ENCODE peak calls at places on chromosomes 6 and 20, in ten cellular contexts. Y, I, P, X, N, Z, J, K, H and B are unnamed samples.

GRCh38 chr20:3797592-3798404 is 1.7 kb downstream of the CDC25B start:
- DNase-seq in Y (peak; percentile 57), I (no peak), P (no peak), X (no peak), N (no peak), Z (no peak), J (peak; percentile 85), K (no peak), H (no peak), B (no peak)

GRCh38 chr20:47118201-47118600 is 223.6 kb downstream of the EYA2 start:
- DNase-seq in Y (no peak), I (no peak), P (no peak), X (no peak), N (peak; percentile 32), Z (no peak), J (no peak), K (no peak), H (no peak), B (no peak)

GRCh38 chr6:7468382-7469081 is 72.9 kb upstream of the DSP start:
- DNase-seq in Y (peak; percentile 93), I (peak; percentile 28), P (no peak), X (no peak), N (no peak), Z (peak; percentile 21), J (no peak), K (no peak), H (peak; percentile 18), B (no peak)

GRCh38 chr20:2379511-2380229 is 1.0 kb upstream of the TGM6 start:
- DNase-seq in Y (no peak), I (no peak), P (no peak), X (no peak), N (no peak), Z (no peak), J (no peak), K (no peak), H (no peak), B (no peak)

GRCh38 chr6:170091000-170091638 is 199.8 kb downstream of the DLL1 start:
- DNase-seq in Y (no peak), I (no peak), P (no peak), X (no peak), N (peak; percentile 38), Z (no peak), J (no peak), K (no peak), H (no peak), B (no peak)

GRCh38 chr20:17807670-17808069 is 107.9 kb downstream of the BANF2 start:
- DNase-seq in Y (no peak), I (no peak), P (no peak), X (no peak), N (no peak), Z (no peak), J (peak; percentile 58), K (no peak), H (no peak), B (no peak)

GRCh38 chr6:44122821-44123220 is 4.4 kb downstream of the MRPL14 start:
- DNase-seq in Y (no peak), I (no peak), P (no peak), X (no peak), N (no peak), Z (peak; percentile 93), J (peak; percentile 25), K (no peak), H (no peak), B (no peak)

GRCh38 chr6:10412948-10413849 is 1.7 kb downstream of the TFAP2A start:
- DNase-seq in Y (no peak), I (no peak), P (no peak), X (no peak), N (no peak), Z (no peak), J (no peak), K (peak; percentile 90), H (no peak), B (no peak)

GRCh38 chr20:61460261-61461047 is 208.4 kb downstream of the CDH4 start:
- DNase-seq in Y (no peak), I (no peak), P (no peak), X (no peak), N (no peak), Z (no peak), J (no peak), K (no peak), H (no peak), B (no peak)
- TF ChIP-seq POLR2AphosphoS5 in Y (no peak), I (no peak), P (no peak), X (no peak), N (no peak), Z (no peak), J (no peak), K (no peak), H (no peak), B (no peak)

DNA sequence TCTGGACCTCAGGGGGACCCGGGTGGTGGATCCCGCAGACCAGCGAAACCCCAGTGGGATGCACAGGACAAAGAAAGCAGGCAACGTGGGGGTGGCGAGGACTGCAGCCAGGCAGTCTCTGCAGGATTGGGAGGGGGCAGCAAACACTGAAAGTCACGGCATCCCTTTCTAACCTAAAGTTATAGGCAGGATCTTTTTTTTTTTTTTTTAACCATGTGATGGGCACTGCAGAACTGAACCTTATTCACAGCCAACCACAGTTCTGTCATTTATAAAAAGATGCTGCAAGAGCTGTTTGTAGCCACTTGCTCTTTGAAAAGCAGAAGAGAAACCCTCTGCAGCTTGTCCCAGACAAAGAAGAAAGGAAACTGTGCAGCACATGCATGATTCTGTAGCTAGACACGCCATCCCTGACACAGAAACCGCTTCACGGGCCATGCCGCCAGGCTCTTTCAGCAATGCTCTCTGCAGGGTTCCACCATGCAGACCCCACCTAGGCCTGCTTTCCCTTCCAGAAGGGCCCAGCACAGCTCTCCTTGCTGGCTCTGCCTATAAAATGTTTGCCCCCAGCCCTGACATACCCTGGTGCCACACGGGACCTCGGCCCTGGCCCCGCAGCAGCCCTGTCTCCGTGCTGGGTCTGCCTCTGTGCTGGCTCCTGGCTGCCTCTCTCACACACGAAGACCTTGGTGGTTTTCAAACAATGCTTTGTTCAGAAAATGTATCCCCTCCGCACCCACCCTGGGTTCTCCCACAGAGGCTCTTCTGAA is 70.8 kb downstream of the PYGB start:
- DNase-seq in Y (no peak), I (peak; percentile 61), P (no peak), X (no peak), N (peak; percentile 58), Z (no peak), J (no peak), K (no peak), H (no peak), B (peak; percentile 66)
- TF ChIP-seq POLR2AphosphoS5 in Y (no peak), I (peak; percentile 38), P (peak; percentile 8), X (no peak), N (no peak), Z (no peak), J (no peak), K (no peak), H (no peak), B (peak; percentile 72)

GRCh38 chr20:34680586-34680985 is 3.7 kb upstream of the PIGU start:
- DNase-seq in Y (no peak), I (peak; percentile 91), P (no peak), X (no peak), N (no peak), Z (no peak), J (no peak), K (no peak), H (no peak), B (no peak)

GRCh38 chr20:34675993-34676641 is 775 bp downstream of the PIGU start:
- DNase-seq in Y (no peak), I (no peak), P (no peak), X (no peak), N (no peak), Z (no peak), J (no peak), K (no peak), H (no peak), B (no peak)

GRCh38 chr20:34675561-34675960 is 1.3 kb downstream of the PIGU start:
- DNase-seq in Y (peak; percentile 37), I (no peak), P (no peak), X (no peak), N (no peak), Z (no peak), J (no peak), K (no peak), H (no peak), B (no peak)

GRCh38 chr20:34673411-34673810 is 3.5 kb downstream of the PIGU start:
- DNase-seq in Y (no peak), I (no peak), P (no peak), X (no peak), N (no peak), Z (no peak), J (no peak), K (no peak), H (no peak), B (no peak)

GRCh38 chr20:34676642-34677373 is at the start of gene PIGU:
- DNase-seq in Y (peak; percentile 98), I (peak; percentile 93), P (peak; percentile 97), X (peak; percentile 74), N (peak; percentile 96), Z (peak; percentile 97), J (peak; percentile 95), K (peak; percentile 92), H (peak; percentile 91), B (peak; percentile 91)
- TF ChIP-seq POLR2AphosphoS5 in Y (peak; percentile 64), I (peak; percentile 81), P (peak; percentile 87), X (peak; percentile 73), N (peak; percentile 84), Z (peak; percentile 64), J (peak; percentile 98), K (peak; percentile 71), H (peak; percentile 91), B (peak; percentile 86)

GRCh38 chr20:33676121-33676520 is 1.9 kb upstream of the NECAB3 start:
- DNase-seq in Y (no peak), I (no peak), P (no peak), X (no peak), N (peak; percentile 67), Z (no peak), J (no peak), K (no peak), H (no peak), B (no peak)

GRCh38 chr20:33673411-33674293 is 576 bp downstream of the NECAB3 start:
- DNase-seq in Y (peak; percentile 66), I (no peak), P (no peak), X (no peak), N (peak; percentile 68), Z (no peak), J (no peak), K (no peak), H (no peak), B (no peak)

GRCh38 chr20:33676652-33677645 is 2.7 kb upstream of the NECAB3 start:
- DNase-seq in Y (no peak), I (no peak), P (no peak), X (no peak), N (no peak), Z (no peak), J (no peak), K (no peak), H (no peak), B (no peak)

GRCh38 chr20:33674294-33675126 is at the start of gene NECAB3:
- DNase-seq in Y (peak; percentile 90), I (peak; percentile 54), P (peak; percentile 95), X (no peak), N (peak; percentile 94), Z (peak; percentile 84), J (peak; percentile 82), K (no peak), H (no peak), B (peak; percentile 90)

DNA sequence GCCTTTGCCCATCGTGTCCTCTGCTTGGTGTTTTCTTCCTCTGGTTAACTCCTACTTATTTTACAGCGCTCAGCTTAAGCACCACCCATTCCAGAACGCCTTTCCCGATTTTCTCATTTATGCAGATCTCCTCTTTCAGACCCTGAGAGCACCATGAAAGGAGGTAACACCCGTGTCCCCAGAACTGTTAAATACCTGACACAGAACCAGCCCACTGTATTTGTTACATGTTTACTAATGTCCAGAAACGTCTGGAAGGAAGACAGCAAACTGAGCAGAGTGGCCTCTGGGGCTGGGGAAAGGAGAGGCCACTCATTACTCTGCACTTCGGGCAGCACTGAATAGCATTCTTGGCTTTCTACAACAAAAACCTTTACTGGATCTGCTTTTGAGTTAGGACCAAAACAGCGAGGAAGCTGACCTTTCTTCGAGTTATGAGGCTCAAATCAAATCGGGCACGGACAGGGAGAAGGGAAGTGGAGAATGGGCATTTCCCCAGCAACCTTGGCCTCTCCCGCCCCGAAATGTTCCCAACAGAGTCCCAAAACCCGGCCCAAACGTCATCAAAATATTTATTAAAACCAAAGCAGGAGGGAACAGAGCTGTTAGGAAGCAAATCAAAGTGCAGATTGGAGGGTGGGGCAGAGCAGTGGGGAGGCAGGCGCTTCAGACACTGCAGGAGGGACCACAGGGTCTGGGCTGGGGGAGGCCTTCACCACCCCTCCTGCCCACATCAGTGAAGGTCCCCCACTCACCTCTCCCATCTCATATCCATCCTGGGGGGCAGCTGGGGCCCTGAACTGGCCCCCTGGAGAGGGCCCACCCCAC is 1.1 kb upstream of the NECAB3 start:
- DNase-seq in Y (no peak), I (no peak), P (no peak), X (no peak), N (peak; percentile 86), Z (no peak), J (no peak), K (no peak), H (no peak), B (no peak)
- TF ChIP-seq POLR2AphosphoS5 in Y (peak; percentile 3), I (peak; percentile 7), P (peak; percentile 66), X (no peak), N (no peak), Z (no peak), J (no peak), K (no peak), H (no peak), B (no peak)